ENCODE peak calls at places on chromosomes 4 and X, in four cellular contexts. X is K562, P is SK-N-SH, W is H1. O is an unnamed sample.

GRCh38 chr4:23333556-23333945 is 556.3 kb downstream of the PPARGC1A start:
- DNase-seq in X (no peak), P (no peak), W (no peak), O (no peak)

GRCh38 chr4:60122820-60123219 is 1077.3 kb upstream of the ADGRL3 start:
- DNase-seq in X (no peak), P (no peak), W (no peak), O (no peak)

GRCh38 chr4:169024762-169025161 is 14.7 kb upstream of the CBR4 start:
- DNase-seq in X (no peak), P (peak), W (no peak), O (no peak)

GRCh38 chrX:21798677-21799219 is 40.7 kb upstream of the MBTPS2 start:
- DNase-seq in X (no peak), P (no peak), W (no peak), O (no peak)

GRCh38 chr4:71187399-71188196 is 151.2 kb upstream of the SLC4A4 start:
- DNase-seq in X (no peak), P (no peak), W (peak), O (no peak)

GRCh38 chr4:137601924-137602323 is 69.6 kb upstream of the PCDH18 start:
- DNase-seq in X (no peak), P (no peak), W (no peak), O (no peak)

GRCh38 chr4:136412708-136413107 is 1119.6 kb downstream of the PCDH18 start:
- DNase-seq in X (no peak), P (no peak), W (no peak), O (no peak)

GRCh38 chrX:81202413-81202794 is 502 bp downstream of the SH3BGRL start:
- DNase-seq in X (no peak), P (no peak), W (no peak), O (no peak)

GRCh38 chrX:150482537-150483217 is 85.7 kb upstream of the MTM1 start:
- DNase-seq in X (peak), P (no peak), W (no peak), O (no peak)

GRCh38 chrX:1102786-1103185 is 109.7 kb downstream of the CRLF2 start:
- DNase-seq in X (no peak), P (no peak), W (no peak), O (no peak)

GRCh38 chr4:69656653-69657158 is 3.7 kb upstream of the UGT2A1 start:
- DNase-seq in X (no peak), P (no peak), W (no peak), O (no peak)
- TF ChIP-seq NRF1 in X (no peak), P (no peak), W (no peak), O (no peak)

GRCh38 chr4:174631901-174632758 is 109.8 kb upstream of the HPGD start:
- DNase-seq in X (peak), P (peak), W (no peak), O (no peak)
- TF ChIP-seq NRF1 in X (no peak), P (no peak), W (no peak), O (no peak)

GRCh38 chr4:150212485-150212884 is 134.2 kb downstream of the DCLK2 start:
- DNase-seq in X (no peak), P (no peak), W (no peak), O (no peak)

GRCh38 chr4:150209140-150209829 is 131.0 kb downstream of the DCLK2 start:
- DNase-seq in X (peak), P (peak), W (peak), O (no peak)

GRCh38 chr4:150212927-150213326 is 134.7 kb downstream of the DCLK2 start:
- DNase-seq in X (no peak), P (no peak), W (no peak), O (no peak)

GRCh38 chr4:150211821-150212445 is 133.7 kb downstream of the DCLK2 start:
- DNase-seq in X (no peak), P (no peak), W (no peak), O (no peak)

GRCh38 chr4:150211016-150211415 is 132.8 kb downstream of the DCLK2 start:
- DNase-seq in X (no peak), P (no peak), W (no peak), O (no peak)
- TF ChIP-seq NRF1 in X (no peak), P (no peak), W (no peak), O (no peak)

GRCh38 chr4:94536649-94537464 is 85.1 kb downstream of the PDLIM5 start:
- DNase-seq in X (no peak), P (no peak), W (no peak), O (no peak)
- TF ChIP-seq NRF1 in X (no peak), P (no peak), W (no peak), O (no peak)

GRCh38 chr4:14711259-14711658 is 291.0 kb upstream of the CPEB2 start:
- DNase-seq in X (no peak), P (no peak), W (no peak), O (no peak)
- TF ChIP-seq NRF1 in X (no peak), P (no peak), W (no peak), O (no peak)

DNA sequence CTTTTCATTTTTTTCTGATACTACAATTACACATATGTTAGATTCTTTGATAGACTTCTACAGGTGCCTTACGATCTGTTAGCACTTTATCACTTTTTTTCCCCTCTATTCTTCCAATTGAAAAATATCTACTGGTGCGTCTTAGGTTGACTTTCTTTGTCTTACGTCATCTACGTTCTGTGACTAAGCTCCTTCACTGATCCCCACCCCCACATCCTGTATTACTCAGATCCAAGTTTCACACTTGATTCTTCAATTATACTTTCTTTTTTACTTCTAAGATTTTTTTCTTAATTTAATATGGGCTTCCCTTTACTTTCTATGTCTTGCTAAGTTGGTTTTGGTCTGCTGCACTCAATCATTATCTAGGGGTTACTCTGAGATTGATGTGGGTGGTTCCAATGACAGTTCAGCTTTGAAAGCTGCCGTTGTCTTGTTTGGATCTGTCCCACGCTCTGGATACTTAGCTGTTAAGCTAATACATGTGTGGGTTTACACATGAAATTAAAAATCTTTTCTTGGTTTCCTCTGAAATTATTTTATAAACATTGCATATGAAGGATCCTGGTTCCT is 1321.1 kb downstream of the RAPGEF2 start:
- DNase-seq in X (no peak), P (no peak), W (no peak), O (no peak)
- TF ChIP-seq NRF1 in X (no peak), P (no peak), W (no peak), O (no peak)